ENCODE peak calls at places on chromosome 9, in four cellular contexts. Q, B, C and E are unnamed samples.

GRCh38 chr9:127923771-127924170 is 6.8 kb downstream of the PIP5KL1 start:
- DNase-seq in Q (no peak), B (peak), C (no peak), E (no peak)

GRCh38 chr9:106731910-106732309 is 131.1 kb upstream of the ZNF462 start:
- DNase-seq in Q (no peak), B (no peak), C (no peak), E (no peak)

GRCh38 chr9:81653240-81653639 is 36.1 kb downstream of the TLE1 start:
- DNase-seq in Q (no peak), B (no peak), C (no peak), E (no peak)

GRCh38 chr9:79741381-79741780 is 169.6 kb downstream of the TLE4 start:
- DNase-seq in Q (no peak), B (no peak), C (no peak), E (no peak)

GRCh38 chr9:8489845-8490244 is 690.3 kb upstream of the DMAC1 start:
- DNase-seq in Q (no peak), B (no peak), C (no peak), E (no peak)

GRCh38 chr9:34505370-34506120 is 17.2 kb downstream of the ENHO start:
- DNase-seq in Q (no peak), B (no peak), C (no peak), E (no peak)

GRCh38 chr9:126459126-126459525 is 132.5 kb downstream of the MVB12B start:
- DNase-seq in Q (no peak), B (no peak), C (no peak), E (no peak)

GRCh38 chr9:19160085-19160484 is 32.8 kb upstream of the PLIN2 start:
- DNase-seq in Q (no peak), B (no peak), C (no peak), E (no peak)

GRCh38 chr9:93810028-93810971 is 144.9 kb downstream of the BARX1 start:
- DNase-seq in Q (no peak), B (no peak), C (no peak), E (no peak)

GRCh38 chr9:75939712-75940111 is 49.2 kb downstream of the PCSK5 start:
- DNase-seq in Q (no peak), B (no peak), C (no peak), E (peak)

GRCh38 chr9:35538361-35539234 is 48.7 kb downstream of the RUSC2 start:
- DNase-seq in Q (no peak), B (peak), C (no peak), E (no peak)

GRCh38 chr9:33418090-33418489 is 15.7 kb upstream of the AQP7 start:
- DNase-seq in Q (no peak), B (no peak), C (no peak), E (no peak)